ENCODE peak calls at places on chromosomes 2 and 18, in five cellular contexts. J is fibroblast of mammary gland, R is heart left ventricle, M is DND-41, V is GM23338. Q is an unnamed sample.

GRCh38 chr2:190755796-190756415 is 107.0 kb downstream of the NAB1 start:
- DNase-seq in J (peak; percentile 40), R (no peak), M (no peak), V (no peak), Q (no peak)

GRCh38 chr2:41963661-41964525 is 83.9 kb upstream of the PKDCC start:
- DNase-seq in J (peak; percentile 52), R (no peak), M (no peak), V (peak; percentile 63), Q (no peak)

GRCh38 chr2:64700133-64700809 is 46.6 kb upstream of the SERTAD2 start:
- DNase-seq in J (peak; percentile 75), R (no peak), M (no peak), V (no peak), Q (peak; percentile 86)

GRCh38 chr2:23901966-23902942 is 24.7 kb downstream of the ATAD2B start:
- DNase-seq in J (peak; percentile 77), R (no peak), M (no peak), V (no peak), Q (peak; percentile 93)

GRCh38 chr2:240259201-240259923 is 118.9 kb upstream of the OTOS start:
- DNase-seq in J (no peak), R (peak; percentile 85), M (no peak), V (no peak), Q (no peak)

GRCh38 chr2:196967126-196967525 is 40.6 kb upstream of the PGAP1 start:
- DNase-seq in J (peak; percentile 67), R (no peak), M (no peak), V (peak; percentile 62), Q (peak; percentile 45)

GRCh38 chr2:233012301-233012971 is 620 bp downstream of the NGEF start:
- DNase-seq in J (no peak), R (no peak), M (no peak), V (no peak), Q (no peak)

GRCh38 chr2:39368846-39369245 is 68.2 kb downstream of the MAP4K3 start:
- DNase-seq in J (no peak), R (no peak), M (no peak), V (no peak), Q (no peak)

GRCh38 chr2:76760367-76760704 is 761.8 kb downstream of the LRRTM4 start:
- DNase-seq in J (no peak), R (no peak), M (no peak), V (no peak), Q (no peak)

GRCh38 chr2:101657787-101658186 is 39.7 kb upstream of the MAP4K4 start:
- DNase-seq in J (no peak), R (no peak), M (peak; percentile 15), V (peak; percentile 55), Q (no peak)

GRCh38 chr2:65345626-65346025 is 86.8 kb downstream of the SPRED2 start:
- DNase-seq in J (peak; percentile 69), R (no peak), M (no peak), V (no peak), Q (no peak)

GRCh38 chr2:66069937-66070716 is 364.8 kb upstream of the MEIS1 start:
- DNase-seq in J (no peak), R (no peak), M (no peak), V (no peak), Q (no peak)

GRCh38 chr2:240644171-240644651 is 18.9 kb downstream of the GPR35 start:
- DNase-seq in J (no peak), R (peak; percentile 44), M (no peak), V (no peak), Q (no peak)

GRCh38 chr2:157874997-157875719 is 972 bp downstream of the ACVR1 start:
- DNase-seq in J (peak; percentile 95), R (no peak), M (no peak), V (peak; percentile 59), Q (peak; percentile 79)

GRCh38 chr18:57791911-57792310 is 11.2 kb downstream of the ATP8B1 start:
- DNase-seq in J (no peak), R (no peak), M (no peak), V (no peak), Q (no peak)

GRCh38 chr18:40974448-40974847 is 980.6 kb upstream of the PIK3C3 start:
- DNase-seq in J (no peak), R (no peak), M (no peak), V (no peak), Q (no peak)

GRCh38 chr2:29788066-29788465 is 133.3 kb downstream of the ALK start:
- DNase-seq in J (no peak), R (no peak), M (no peak), V (no peak), Q (no peak)

GRCh38 chr2:26566081-26566375 is 75.1 kb downstream of the CIB4 start:
- DNase-seq in J (no peak), R (no peak), M (no peak), V (no peak), Q (no peak)

GRCh38 chr2:77507657-77508056 is 14.5 kb downstream of the LRRTM4 start:
- DNase-seq in J (no peak), R (no peak), M (no peak), V (peak; percentile 52), Q (no peak)

GRCh38 chr18:24725644-24726043 is 265.2 kb downstream of the HRH4 start:
- DNase-seq in J (no peak), R (no peak), M (no peak), V (no peak), Q (no peak)

GRCh38 chr2:25374411-25374810 is 32.7 kb upstream of the DNMT3A start:
- DNase-seq in J (no peak), R (no peak), M (no peak), V (no peak), Q (no peak)

GRCh38 chr2:60764736-60765534 is 8.9 kb downstream of the PAPOLG start:
- DNase-seq in J (peak; percentile 51), R (no peak), M (no peak), V (no peak), Q (peak; percentile 17)

GRCh38 chr18:3511980-3512379 is 62.0 kb downstream of the TGIF1 start:
- DNase-seq in J (peak; percentile 86), R (no peak), M (no peak), V (no peak), Q (peak; percentile 94)

GRCh38 chr2:149648282-149649030 is 60.9 kb upstream of the MMADHC start:
- DNase-seq in J (peak; percentile 99), R (no peak), M (no peak), V (no peak), Q (peak; percentile 92)

GRCh38 chr2:121562269-121563176 is 31.8 kb downstream of the RNU4ATAC start:
- DNase-seq in J (no peak), R (no peak), M (no peak), V (no peak), Q (no peak)

GRCh38 chr2:76870011-76870410 is 652.2 kb downstream of the LRRTM4 start:
- DNase-seq in J (peak; percentile 22), R (no peak), M (no peak), V (peak; percentile 47), Q (peak; percentile 1)

GRCh38 chr2:134098258-134098785 is 155.6 kb upstream of the MGAT5 start:
- DNase-seq in J (no peak), R (no peak), M (no peak), V (no peak), Q (no peak)

GRCh38 chr2:135960598-135961551 is 24.6 kb downstream of the DARS1 start:
- DNase-seq in J (peak; percentile 20), R (no peak), M (no peak), V (peak; percentile 57), Q (no peak)

DNA sequence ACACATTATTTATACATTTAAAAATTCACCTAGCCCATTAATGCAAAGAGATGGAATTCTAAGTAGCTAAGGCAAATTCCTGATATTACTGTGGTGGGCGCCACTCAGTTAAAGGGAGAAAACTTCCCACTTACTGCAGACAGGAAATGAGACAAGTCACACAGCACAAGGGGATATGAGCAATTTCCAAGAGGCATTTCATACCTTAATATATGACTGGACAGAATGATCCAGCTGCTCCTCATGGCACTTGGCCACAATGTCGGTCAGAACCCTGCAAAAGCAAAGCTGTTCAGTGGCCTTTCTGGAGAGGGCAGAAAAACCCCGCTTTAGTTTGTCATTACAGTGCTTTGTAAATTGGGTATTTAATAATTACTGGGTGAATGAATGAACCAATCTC is 121.4 kb upstream of the CCDC195 start:
- DNase-seq in J (peak; percentile 92), R (no peak), M (no peak), V (no peak), Q (peak; percentile 87)
- TF ChIP-seq CTCF in J (no peak), R (no peak), M (no peak), V (no peak), Q (no peak)

DNA sequence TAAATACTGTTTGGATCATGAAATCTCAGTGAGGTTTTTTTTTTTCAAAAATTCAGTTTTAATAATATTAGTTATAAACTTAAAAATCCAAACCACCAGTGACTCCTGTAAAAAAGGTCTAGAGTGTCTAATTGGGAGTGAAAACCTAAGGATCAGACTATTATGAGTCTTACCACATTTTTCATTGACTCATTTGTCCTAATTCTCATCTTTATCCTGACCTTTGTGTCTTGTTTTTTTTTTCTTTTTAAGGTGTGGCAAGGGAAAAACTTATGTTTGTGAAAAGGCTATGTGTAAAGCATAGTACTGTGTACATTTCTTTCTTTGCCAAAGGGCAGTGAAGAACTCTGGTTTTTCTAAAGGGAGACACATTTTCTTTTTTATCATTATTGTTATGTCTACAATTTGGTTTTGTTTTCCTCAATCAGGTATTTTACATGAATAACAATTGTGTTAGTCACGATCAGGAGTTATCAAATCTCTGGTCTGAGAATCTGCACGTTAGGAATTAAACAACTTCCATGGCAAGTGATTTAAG is 52.6 kb downstream of the RHBDD1 start:
- DNase-seq in J (peak; percentile 70), R (no peak), M (no peak), V (no peak), Q (peak; percentile 37)
- H3K4me3 ChIP-seq in J (no peak overlapping the region), R (no peak overlapping the region), M (no peak overlapping the region), V (no peak overlapping the region), Q (no peak overlapping the region)

GRCh38 chr2:37029758-37030157 is 54.4 kb downstream of the HEATR5B start:
- DNase-seq in J (no peak), R (no peak), M (no peak), V (no peak), Q (no peak)

GRCh38 chr2:37020887-37021796 is 54.8 kb upstream of the STRN start:
- DNase-seq in J (peak; percentile 56), R (no peak), M (no peak), V (peak; percentile 11), Q (no peak)

GRCh38 chr2:37020212-37020886 is 54.0 kb upstream of the STRN start:
- DNase-seq in J (peak; percentile 81), R (peak; percentile 80), M (no peak), V (no peak), Q (peak; percentile 25)

DNA sequence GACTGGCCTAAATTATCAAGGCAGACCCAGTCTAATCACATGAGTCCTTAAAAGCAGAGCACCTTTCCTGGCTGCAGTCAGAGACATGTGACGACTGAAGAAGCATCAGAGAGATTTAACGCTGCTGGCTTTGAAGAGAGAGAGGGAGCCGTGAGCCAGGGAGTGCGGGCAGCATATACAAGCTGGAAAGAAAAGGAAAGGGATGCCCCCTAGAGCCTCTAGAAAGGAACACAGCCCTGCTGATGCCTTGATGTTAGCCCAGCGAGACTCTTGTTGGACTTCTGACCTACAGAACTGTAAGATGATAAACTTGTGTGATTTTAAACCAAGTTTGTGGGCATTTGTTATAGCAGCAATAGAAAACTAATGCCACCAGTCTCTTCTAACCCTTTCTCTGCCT is 58.1 kb downstream of the HEATR5B start:
- DNase-seq in J (peak; percentile 17), R (no peak), M (no peak), V (peak; percentile 83), Q (no peak)
- TF ChIP-seq CTCF in J (peak; percentile 24), R (no peak), M (peak; percentile 40), V (peak; percentile 69), Q (peak; percentile 4)

GRCh38 chr2:13651684-13652131 is 935.0 kb downstream of the TRIB2 start:
- DNase-seq in J (no peak), R (no peak), M (no peak), V (no peak), Q (no peak)
- H3K4me3 ChIP-seq in J (no peak overlapping the region), R (no peak overlapping the region), M (no peak overlapping the region), V (no peak overlapping the region), Q (no peak overlapping the region)

GRCh38 chr2:163682695-163683094 is 53.1 kb downstream of the FIGN start:
- DNase-seq in J (peak; percentile 74), R (no peak), M (no peak), V (peak; percentile 40), Q (peak; percentile 77)
- TF ChIP-seq CTCF in J (peak; percentile 46), R (no peak), M (no peak), V (peak; percentile 43), Q (peak; percentile 40)

Q was measured in bronchial epithelial cell.